ENCODE peak calls at places on chromosome 21, in five cellular contexts. E is endodermal cell; O is neuronal stem cell; Z is CD8-positive, alpha-beta T cell; R is pancreas. M is an unnamed sample.

GRCh38 chr21:25528511-25528910 is 78.8 kb downstream of the MRPL39 start:
- DNase-seq in E (no peak), O (no peak), Z (no peak), R (no peak), M (no peak)

GRCh38 chr21:17387030-17387617 is 125.7 kb upstream of the CXADR start:
- DNase-seq in E (peak; percentile 56), O (peak; percentile 61), Z (peak; percentile 18), R (peak; percentile 28), M (peak; percentile 43)

GRCh38 chr21:37546949-37547614 is 180.5 kb downstream of the DYRK1A start:
- DNase-seq in E (peak; percentile 51), O (no peak), Z (no peak), R (no peak), M (no peak)

GRCh38 chr21:39180429-39181019 is 2.7 kb downstream of the PSMG1 start:
- DNase-seq in E (no peak), O (no peak), Z (no peak), R (no peak), M (no peak)

GRCh38 chr21:38913120-38913975 is 107.6 kb downstream of the ETS2 start:
- DNase-seq in E (peak; percentile 88), O (peak; percentile 30), Z (no peak), R (peak; percentile 87), M (no peak)

GRCh38 chr21:29943885-29944284 is 4.1 kb upstream of the GRIK1 start:
- DNase-seq in E (peak; percentile 51), O (no peak), Z (no peak), R (no peak), M (no peak)

GRCh38 chr21:37828515-37828914 is 87.7 kb downstream of the KCNJ6 start:
- DNase-seq in E (no peak), O (no peak), Z (no peak), R (no peak), M (no peak)

GRCh38 chr21:39006653-39007417 is 176.4 kb downstream of the PSMG1 start:
- DNase-seq in E (no peak), O (no peak), Z (no peak), R (peak; percentile 60), M (no peak)

GRCh38 chr21:20970691-20971090 is 27.5 kb upstream of the NCAM2 start:
- DNase-seq in E (no peak), O (no peak), Z (no peak), R (no peak), M (no peak)

GRCh38 chr21:26165331-26165730 is 5.2 kb downstream of the APP start:
- DNase-seq in E (no peak), O (no peak), Z (no peak), R (no peak), M (no peak)

GRCh38 chr21:17673261-17674020 is 60.7 kb upstream of the BTG3 start:
- DNase-seq in E (no peak), O (no peak), Z (no peak), R (no peak), M (no peak)

GRCh38 chr21:37118187-37118826 is 45.3 kb downstream of the TTC3 start:
- DNase-seq in E (no peak), O (no peak), Z (no peak), R (no peak), M (no peak)

GRCh38 chr21:37153935-37154350 is 80.9 kb downstream of the TTC3 start:
- DNase-seq in E (no peak), O (no peak), Z (no peak), R (peak; percentile 16), M (no peak)

GRCh38 chr21:16205527-16205926 is 475.7 kb downstream of the USP25 start:
- DNase-seq in E (no peak), O (no peak), Z (no peak), R (no peak), M (no peak)

GRCh38 chr21:15224346-15225086 is 159.7 kb upstream of the NRIP1 start:
- DNase-seq in E (no peak), O (no peak), Z (no peak), R (no peak), M (no peak)

GRCh38 chr21:33029975-33030461 is 4.3 kb downstream of the OLIG2 start:
- DNase-seq in E (no peak), O (no peak), Z (no peak), R (no peak), M (no peak)
- H3K27me3 ChIP-seq in E (peaks cover 100% of the 10 kb centered on the region), O (peaks cover 69% of the 10 kb centered on the region), Z (peaks cover 37% of the 10 kb centered on the region), R (peaks cover 7% of the 10 kb centered on the region), M (peaks cover 95% of the 10 kb centered on the region)

GRCh38 chr21:35641271-35642016 is 418.9 kb downstream of the SETD4 start:
- DNase-seq in E (no peak), O (no peak), Z (no peak), R (no peak), M (no peak)

GRCh38 chr21:35648512-35648911 is 411.8 kb downstream of the SETD4 start:
- DNase-seq in E (no peak), O (no peak), Z (no peak), R (peak; percentile 58), M (no peak)

GRCh38 chr21:35644523-35644922 is 415.8 kb downstream of the SETD4 start:
- DNase-seq in E (no peak), O (no peak), Z (no peak), R (no peak), M (no peak)

GRCh38 chr21:35646606-35647005 is 413.7 kb downstream of the SETD4 start:
- DNase-seq in E (no peak), O (no peak), Z (no peak), R (no peak), M (no peak)

GRCh38 chr21:35643176-35643575 is 417.1 kb downstream of the SETD4 start:
- DNase-seq in E (no peak), O (no peak), Z (no peak), R (no peak), M (no peak)
- H3K27me3 ChIP-seq in E (no peaks in the 10 kb centered on the region), O (no peaks in the 10 kb centered on the region), Z (no peaks in the 10 kb centered on the region), R (no peaks in the 10 kb centered on the region), M (no peaks in the 10 kb centered on the region)

GRCh38 chr21:42305707-42306147 is 9.5 kb downstream of the TFF3 start:
- DNase-seq in E (peak; percentile 42), O (no peak), Z (no peak), R (no peak), M (no peak)
- H3K27me3 ChIP-seq in E (peaks cover 7% of the 10 kb centered on the region), O (no peaks in the 10 kb centered on the region), Z (no peaks in the 10 kb centered on the region), R (no peaks in the 10 kb centered on the region), M (no peaks in the 10 kb centered on the region)

GRCh38 chr21:44708213-44708865 is 3.0 kb downstream of the TSPEAR start:
- DNase-seq in E (peak; percentile 73), O (no peak), Z (no peak), R (no peak), M (no peak)
- H3K27me3 ChIP-seq in E (peaks cover 89% of the 10 kb centered on the region), O (peaks cover 62% of the 10 kb centered on the region), Z (peaks cover 57% of the 10 kb centered on the region), R (peaks cover 8% of the 10 kb centered on the region), M (peaks cover 32% of the 10 kb centered on the region)

DNA sequence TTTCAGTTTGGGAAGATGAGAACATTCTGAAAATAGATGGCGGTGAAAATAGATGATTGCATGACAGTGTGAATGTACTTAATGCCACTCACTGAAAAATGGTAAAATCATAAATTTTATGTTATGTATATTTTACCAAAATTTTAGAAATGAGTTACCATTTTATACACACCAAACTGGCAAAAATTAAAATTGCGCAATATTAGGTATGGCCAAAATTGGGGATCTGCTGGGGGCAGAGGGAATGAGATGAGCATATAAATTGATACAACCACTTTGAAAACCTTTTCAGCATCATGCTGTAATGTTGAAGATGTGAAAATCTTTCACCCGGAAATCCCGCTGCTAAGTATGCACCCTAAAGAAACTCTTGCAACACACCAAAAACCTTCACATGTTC is 10.8 kb upstream of the TMPRSS2 start:
- DNase-seq in E (no peak), O (no peak), Z (no peak), R (no peak), M (no peak)
- H3K27me3 ChIP-seq in E (no peaks in the 10 kb centered on the region), O (no peaks in the 10 kb centered on the region), Z (no peaks in the 10 kb centered on the region), R (no peaks in the 10 kb centered on the region), M (no peaks in the 10 kb centered on the region)

GRCh38 chr21:33262921-33263320 is 3.2 kb upstream of the IL10RB start:
- DNase-seq in E (peak; percentile 28), O (no peak), Z (no peak), R (no peak), M (no peak)
- H3K27me3 ChIP-seq in E (no peaks in the 10 kb centered on the region), O (no peaks in the 10 kb centered on the region), Z (no peaks in the 10 kb centered on the region), R (no peaks in the 10 kb centered on the region), M (no peaks in the 10 kb centered on the region)

M was measured in iPS DF 6.9.